ENCODE peak calls at places on chromosomes 12 and 14, in four cellular contexts. X is Peyer's patch, T is tibial nerve, L is heart left ventricle. H is an unnamed sample. For H3K27me3, the result is how much of the 10 kb centered on the place peaks cover.

GRCh38 chr12:25518512-25518911 is 34.6 kb downstream of the LMNTD1 start:
- DNase-seq in L (no peak), T (no peak), X (no peak), H (no peak)

GRCh38 chr14:30132201-30132600 is 204.6 kb upstream of the PRKD1 start:
- DNase-seq in X (no peak), L (no peak), T (no peak), H (peak)

GRCh38 chr12:26878661-26879119 is 45.7 kb upstream of the ITPR2 start:
- DNase-seq in X (peak), L (peak), T (peak), H (peak)

GRCh38 chr14:73047808-73048207 is 10.5 kb upstream of the RBM25 start:
- DNase-seq in X (no peak), L (no peak), T (no peak), H (no peak)

GRCh38 chr14:46378248-46378647 is 273.3 kb downstream of the RPL10L start:
- DNase-seq in X (no peak), L (no peak), T (no peak), H (no peak)

GRCh38 chr12:47397664-47398281 is 308.1 kb downstream of the RPAP3 start:
- DNase-seq in X (peak), T (no peak), L (no peak), H (no peak)

GRCh38 chr12:27969011-27969900 is 3.3 kb downstream of the PTHLH start:
- DNase-seq in L (peak), X (no peak), T (no peak), H (peak)

GRCh38 chr12:26277511-26278246 is 82.3 kb downstream of the SSPN start:
- DNase-seq in L (no peak), T (no peak), X (no peak), H (no peak)

GRCh38 chr12:109513977-109514376 is 36.5 kb downstream of the UBE3B start:
- DNase-seq in X (no peak), T (no peak), L (no peak), H (no peak)

GRCh38 chr14:106877527-106877926 is 1351.1 kb downstream of the TMEM121 start:
- DNase-seq in X (no peak), T (no peak), L (no peak), H (no peak)

GRCh38 chr12:57461326-57461903 is 1.8 kb downstream of the GLI1 start:
- DNase-seq in L (peak), T (peak), X (peak), H (no peak)

GRCh38 chr12:108047130-108047550 is 81.9 kb upstream of the WSCD2 start:
- DNase-seq in X (no peak), T (no peak), L (no peak), H (no peak)
- H3K27me3 ChIP-seq in X (under half), T (under half), L (under half), H (under half)

GRCh38 chr12:55683676-55684075 is 24.0 kb downstream of the ITGA7 start:
- DNase-seq in L (no peak), X (no peak), T (no peak), H (no peak)

GRCh38 chr12:55679691-55680090 is 28.0 kb downstream of the ITGA7 start:
- DNase-seq in X (no peak), L (no peak), T (no peak), H (no peak)

GRCh38 chr12:55684761-55685370 is 22.8 kb downstream of the ITGA7 start:
- DNase-seq in X (no peak), T (no peak), L (no peak), H (no peak)

GRCh38 chr12:55682087-55682796 is 25.5 kb downstream of the ITGA7 start:
- DNase-seq in X (peak), T (no peak), L (no peak), H (no peak)

GRCh38 chr12:55681142-55682077 is 26.3 kb downstream of the ITGA7 start:
- DNase-seq in X (peak), T (no peak), L (peak), H (peak)
- TF ChIP-seq POLR2A in X (peak), T (no peak), L (no peak), H (peak)

GRCh38 chr12:39807043-39807442 is 187.4 kb upstream of the ABCD2 start:
- DNase-seq in X (no peak), T (no peak), L (no peak), H (no peak)

GRCh38 chr12:39798977-39799376 is 179.4 kb upstream of the ABCD2 start:
- DNase-seq in X (no peak), T (no peak), L (no peak), H (no peak)

GRCh38 chr12:39803151-39803550 is 183.5 kb upstream of the ABCD2 start:
- DNase-seq in X (no peak), L (no peak), T (no peak), H (no peak)

GRCh38 chr12:39805651-39806050 is 186.0 kb upstream of the ABCD2 start:
- DNase-seq in L (no peak), X (no peak), T (no peak), H (no peak)

GRCh38 chr12:39804479-39805241 is 185.1 kb upstream of the ABCD2 start:
- DNase-seq in X (no peak), T (no peak), L (no peak), H (no peak)
- H3K27me3 ChIP-seq in X (under half), T (under half), L (under half), H (under half)

GRCh38 chr12:96215933-96216273 is 21.7 kb downstream of the ELK3 start:
- DNase-seq in L (no peak), X (peak), T (no peak), H (no peak)

GRCh38 chr12:96218989-96219678 is 25.0 kb downstream of the ELK3 start:
- DNase-seq in X (no peak), T (no peak), L (no peak), H (no peak)

GRCh38 chr12:96220902-96221301 is 26.7 kb downstream of the ELK3 start:
- DNase-seq in L (peak), X (peak), T (no peak), H (no peak)

GRCh38 chr12:96221391-96221790 is 27.2 kb downstream of the ELK3 start:
- DNase-seq in T (no peak), X (peak), L (no peak), H (no peak)

DNA sequence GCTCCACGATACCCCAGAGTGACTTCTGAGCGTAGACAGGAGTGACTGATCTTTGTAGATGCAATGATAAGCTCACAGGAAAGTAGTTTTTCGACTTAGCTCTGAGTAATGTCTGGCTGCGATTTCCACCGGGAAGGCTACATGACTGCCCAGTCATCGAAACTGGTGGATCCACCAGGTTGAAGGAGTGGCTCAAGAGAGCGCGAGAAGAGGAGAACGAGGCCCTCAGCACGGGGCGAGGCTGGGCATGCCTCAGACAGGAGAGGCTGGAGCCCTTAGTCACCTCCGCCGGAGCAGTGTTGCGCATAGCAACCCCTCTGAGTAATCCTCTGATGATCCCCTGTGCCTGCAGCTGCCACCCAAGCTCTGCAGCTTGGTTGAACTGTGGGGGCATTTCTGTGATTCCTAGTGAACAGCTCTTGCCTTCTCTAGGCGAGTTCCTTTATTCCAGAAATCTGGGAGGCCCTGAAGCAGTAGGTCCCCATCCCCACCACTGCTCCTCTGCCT is 25.6 kb downstream of the ELK3 start:
- DNase-seq in X (peak), T (no peak), L (no peak), H (no peak)
- TF ChIP-seq POLR2A in X (no peak), T (no peak), L (no peak), H (no peak)

GRCh38 chr12:49537709-49538601 is 875 bp upstream of the KCNH3 start:
- DNase-seq in X (no peak), T (no peak), L (no peak), H (peak)

GRCh38 chr12:49540229-49541139 is 1.7 kb downstream of the KCNH3 start:
- DNase-seq in T (no peak), L (no peak), X (no peak), H (no peak)

GRCh38 chr12:49537231-49537708 is 1.6 kb upstream of the KCNH3 start:
- DNase-seq in X (no peak), L (no peak), T (no peak), H (no peak)

GRCh38 chr12:49539406-49540228 is 787 bp downstream of the KCNH3 start:
- DNase-seq in L (no peak), X (no peak), T (no peak), H (no peak)

DNA sequence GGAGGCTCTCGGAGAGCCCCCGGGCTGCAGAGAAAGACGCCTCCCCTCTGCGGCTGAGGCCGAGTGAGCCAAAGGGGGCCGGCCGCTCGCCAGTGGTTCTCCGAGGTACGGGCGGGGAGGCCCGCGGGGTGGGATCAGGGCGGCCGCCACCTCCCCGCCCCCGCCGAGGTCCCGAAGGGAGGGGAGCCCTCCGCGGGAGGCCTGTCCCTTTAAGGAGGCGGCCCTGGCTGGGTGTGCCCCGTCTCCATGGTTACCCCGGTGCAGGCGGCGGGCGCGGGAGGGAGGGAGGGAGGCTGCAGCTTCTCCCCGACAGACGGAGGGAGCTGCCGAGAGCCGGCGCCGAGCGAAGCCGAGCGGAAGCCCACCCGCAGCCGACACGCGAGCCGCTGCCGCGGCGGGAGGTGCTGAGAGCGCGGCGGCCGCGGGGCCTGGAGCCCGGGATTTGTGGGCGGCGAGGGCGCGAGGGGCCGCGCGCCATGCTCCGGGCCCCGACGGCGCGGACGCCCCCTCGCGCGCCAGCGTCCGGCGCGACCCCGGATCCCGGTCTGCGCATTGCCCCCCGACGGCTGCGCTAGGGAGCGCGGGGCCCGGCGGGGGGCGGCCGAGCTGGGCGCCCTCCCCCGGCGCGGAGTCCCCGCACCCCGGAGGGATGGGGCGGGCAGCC is at the start of gene KCNH3:
- DNase-seq in X (peak), L (peak), T (peak), H (peak)
- H3K27me3 ChIP-seq in X (under half), L (under half), T (half or more), H (under half)

GRCh38 chr12:54051081-54051912 is 2.3 kb upstream of the HOXC4 start:
- DNase-seq in L (no peak), X (no peak), T (no peak), H (no peak)

GRCh38 chr12:54051916-54052744 is 1.5 kb upstream of the HOXC4 start:
- DNase-seq in T (no peak), X (no peak), L (no peak), H (no peak)

GRCh38 chr12:54054442-54055332 is 1.1 kb downstream of the HOXC4 start:
- DNase-seq in X (no peak), L (no peak), T (no peak), H (no peak)

GRCh38 chr12:54053625-54054441 is at the start of gene HOXC4:
- DNase-seq in L (no peak), T (no peak), X (peak), H (no peak)

DNA sequence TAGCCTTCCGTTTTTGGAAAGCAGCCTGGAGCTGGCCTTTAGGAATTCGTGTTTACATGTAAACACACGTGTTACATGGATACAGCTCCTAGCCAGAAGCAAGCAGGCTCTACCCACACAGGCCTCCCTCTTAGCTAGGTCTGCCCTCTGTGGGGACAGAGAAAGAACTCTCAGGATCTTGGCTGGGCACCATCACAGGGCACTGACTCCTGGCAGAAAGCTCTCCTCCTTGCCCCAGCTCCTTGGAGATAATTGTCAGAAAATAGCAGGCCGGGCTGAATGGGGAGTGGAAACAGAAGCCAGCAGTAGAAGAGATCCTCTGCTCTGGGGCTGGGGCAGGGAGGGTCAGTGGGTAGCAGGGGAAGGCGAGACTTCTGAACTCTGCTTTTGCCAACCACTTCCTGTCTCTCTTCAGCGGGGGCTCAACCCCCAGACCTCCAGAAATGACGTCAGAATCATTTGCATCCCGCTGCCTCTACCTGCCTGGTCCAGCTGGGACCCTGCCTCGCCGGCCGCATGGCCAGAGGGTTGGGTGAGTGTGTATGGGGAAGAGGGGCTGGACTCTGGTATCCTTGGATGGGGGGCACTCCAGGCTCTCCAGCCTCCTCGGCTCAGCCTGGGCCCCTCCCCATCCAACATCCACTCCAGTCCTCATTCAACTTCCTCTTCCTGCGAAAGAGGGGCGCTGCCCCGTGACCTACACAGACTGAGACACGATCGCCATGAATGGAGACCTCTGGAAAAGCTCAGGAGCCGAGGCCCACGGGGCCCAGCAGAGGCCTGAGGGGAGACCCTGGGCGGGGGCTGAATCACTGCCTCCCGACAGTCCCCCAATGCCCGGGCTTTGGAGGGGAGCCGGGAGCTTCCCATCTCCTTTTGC is 650 bp upstream of the HOXC4 start:
- DNase-seq in L (no peak), X (peak), T (no peak), H (no peak)
- TF ChIP-seq POLR2A in L (no peak), X (no peak), T (no peak), H (no peak)

GRCh38 chr12:1635656-1636055 is 6.6 kb downstream of the WNT5B start:
- DNase-seq in X (no peak), L (no peak), T (no peak), H (no peak)

GRCh38 chr12:1634149-1634548 is 5.1 kb downstream of the WNT5B start:
- DNase-seq in T (no peak), X (no peak), L (no peak), H (no peak)

GRCh38 chr12:1633459-1633858 is 4.4 kb downstream of the WNT5B start:
- DNase-seq in X (no peak), L (no peak), T (no peak), H (no peak)

GRCh38 chr12:1632702-1633101 is 3.7 kb downstream of the WNT5B start:
- DNase-seq in X (no peak), L (peak), T (no peak), H (no peak)

GRCh38 chr12:1634590-1635191 is 5.7 kb downstream of the WNT5B start:
- DNase-seq in X (peak), T (peak), L (peak), H (peak)
- H3K27me3 ChIP-seq in X (under half), T (under half), L (under half), H (under half)

GRCh38 chr14:69756298-69756697 is 10.6 kb upstream of the SRSF5 start:
- DNase-seq in L (no peak), T (no peak), X (no peak), H (no peak)

GRCh38 chr14:69763761-69764510 is 3.0 kb upstream of the SRSF5 start:
- DNase-seq in X (no peak), L (no peak), T (no peak), H (no peak)

GRCh38 chr14:69755299-69755698 is 11.6 kb upstream of the SRSF5 start:
- DNase-seq in X (peak), L (no peak), T (no peak), H (no peak)

GRCh38 chr14:69755784-69756183 is 11.2 kb upstream of the SRSF5 start:
- DNase-seq in T (no peak), X (peak), L (no peak), H (no peak)

GRCh38 chr14:69760810-69761209 is 6.1 kb upstream of the SRSF5 start:
- DNase-seq in T (no peak), X (no peak), L (no peak), H (no peak)
- TF ChIP-seq POLR2A in T (no peak), X (no peak), L (no peak), H (no peak)